ENCODE peak calls at places on chromosomes 5 and 9, in ten cellular contexts. W is IMR-90, V is tibial nerve, Y is Peyer's patch, J is spleen, H is lower leg skin, T is heart left ventricle, M is A549, A is stomach, X is prostate gland. B is an unnamed sample.

GRCh38 chr5:143031781-143032724 is 261.9 kb downstream of the ARHGAP26 start:
- DNase-seq in Y (no peak), M (no peak), W (no peak), A (no peak), V (no peak), J (no peak), T (no peak), H (no peak), X (no peak), B (no peak)

GRCh38 chr9:114731701-114732100 is 49.7 kb upstream of the TEX48 start:
- DNase-seq in T (no peak), Y (peak), J (no peak), W (no peak), A (no peak), X (no peak), H (no peak), M (peak), V (no peak), B (no peak)

GRCh38 chr9:8384126-8384525 is 584.5 kb upstream of the DMAC1 start:
- DNase-seq in V (no peak), T (no peak), X (no peak), A (no peak), M (no peak), W (no peak), H (no peak), J (no peak), Y (no peak), B (no peak)

GRCh38 chr5:163079618-163080017 is 357.8 kb upstream of the CCNG1 start:
- DNase-seq in Y (no peak), M (peak), X (no peak), V (no peak), A (no peak), H (no peak), T (no peak), W (no peak), J (no peak), B (no peak)

GRCh38 chr5:53456366-53456765 is 24.1 kb upstream of the FST start:
- DNase-seq in J (no peak), H (no peak), T (no peak), W (no peak), M (no peak), A (no peak), Y (no peak), X (no peak), V (no peak), B (no peak)

GRCh38 chr5:38596997-38597396 is 40.6 kb upstream of the LIFR start:
- DNase-seq in Y (no peak), M (no peak), W (no peak), J (no peak), H (no peak), A (no peak), X (no peak), T (no peak), V (no peak), B (no peak)

GRCh38 chr9:92525306-92525705 is 10.5 kb downstream of the ECM2 start:
- DNase-seq in J (no peak), X (no peak), A (no peak), Y (no peak), T (no peak), V (no peak), W (peak), H (no peak), M (no peak), B (no peak)

GRCh38 chr5:53350991-53351770 is 129.2 kb upstream of the FST start:
- DNase-seq in V (no peak), M (peak), H (no peak), W (peak), J (no peak), T (no peak), X (no peak), Y (no peak), A (no peak), B (no peak)

GRCh38 chr9:110455860-110456259 is 118.2 kb upstream of the TXNDC8 start:
- DNase-seq in H (no peak), J (no peak), V (no peak), Y (no peak), X (no peak), T (no peak), M (no peak), A (no peak), W (no peak), B (no peak)

GRCh38 chr9:23587433-23587832 is 238.6 kb downstream of the ELAVL2 start:
- DNase-seq in H (peak), W (no peak), J (no peak), Y (no peak), X (peak), M (no peak), T (peak), V (no peak), A (peak), B (peak)

GRCh38 chr5:137609122-137609521 is 110.0 kb upstream of the SPOCK1 start:
- DNase-seq in J (no peak), A (no peak), X (no peak), Y (no peak), H (no peak), W (peak), T (no peak), M (no peak), V (no peak), B (no peak)

GRCh38 chr5:147101654-147102053 is 133.2 kb upstream of the STK32A start:
- DNase-seq in H (no peak), J (no peak), A (no peak), Y (no peak), X (no peak), M (no peak), T (no peak), V (no peak), W (no peak), B (no peak)

GRCh38 chr9:125544474-125544873 is 162.5 kb downstream of the MAPKAP1 start:
- DNase-seq in V (no peak), Y (no peak), X (no peak), J (no peak), T (no peak), W (no peak), A (no peak), H (no peak), M (no peak), B (no peak)

GRCh38 chr9:89919171-89919681 is 314.4 kb downstream of the GADD45G start:
- DNase-seq in W (no peak), H (no peak), V (no peak), X (no peak), A (peak), J (no peak), Y (peak), M (peak), T (peak), B (no peak)

GRCh38 chr9:94005272-94005901 is 50.2 kb upstream of the BARX1 start:
- DNase-seq in V (no peak), J (no peak), T (no peak), M (no peak), W (peak), H (no peak), X (no peak), A (peak), Y (no peak), B (no peak)

GRCh38 chr9:89359018-89359417 is 40.7 kb downstream of the SECISBP2 start:
- DNase-seq in H (no peak), J (no peak), X (no peak), M (no peak), T (no peak), Y (no peak), V (no peak), A (no peak), W (no peak), B (no peak)

GRCh38 chr9:78298046-78298511 is 1.2 kb downstream of the PSAT1 start:
- DNase-seq in J (no peak), W (no peak), Y (no peak), X (no peak), A (no peak), M (no peak), V (no peak), H (no peak), T (no peak), B (no peak)

GRCh38 chr5:143396353-143396940 is 7.0 kb downstream of the NR3C1 start:
- DNase-seq in W (no peak), A (no peak), Y (no peak), M (no peak), X (no peak), H (no peak), V (no peak), T (no peak), J (no peak), B (no peak)

GRCh38 chr9:21434202-21435014 is 5.8 kb upstream of the IFNA1 start:
- DNase-seq in X (no peak), Y (peak), M (peak), T (no peak), H (no peak), A (peak), J (no peak), W (peak), V (no peak), B (no peak)

GRCh38 chr5:3342271-3343100 is 253.1 kb upstream of the IRX1 start:
- DNase-seq in W (no peak), H (no peak), X (no peak), M (no peak), V (no peak), J (peak), T (no peak), Y (peak), A (no peak), B (no peak)

GRCh38 chr5:142253938-142254895 is 70.6 kb downstream of the SPRY4 start:
- DNase-seq in M (no peak), A (no peak), T (no peak), H (no peak), J (no peak), Y (no peak), V (no peak), X (no peak), W (peak), B (no peak)

GRCh38 chr9:82601272-82601835 is 461.6 kb downstream of the RASEF start:
- DNase-seq in V (no peak), M (no peak), W (peak), H (no peak), T (no peak), J (no peak), Y (no peak), X (no peak), A (no peak), B (no peak)

GRCh38 chr5:91266184-91266705 is 116.9 kb downstream of the ARRDC3 start:
- DNase-seq in J (no peak), T (no peak), V (no peak), M (peak), X (no peak), A (no peak), W (peak), H (no peak), Y (no peak), B (no peak)

GRCh38 chr9:135464181-135464580 is 15.4 kb upstream of the PPP1R26 start:
- DNase-seq in X (no peak), J (no peak), Y (no peak), T (no peak), H (no peak), M (no peak), W (no peak), A (no peak), V (no peak), B (no peak)

GRCh38 chr9:137484551-137485315 is 25.6 kb upstream of the NSMF start:
- DNase-seq in T (no peak), H (no peak), V (no peak), X (no peak), Y (no peak), W (no peak), J (peak), M (no peak), A (no peak), B (peak)

GRCh38 chr9:21432640-21433425 is 7.4 kb upstream of the IFNA1 start:
- DNase-seq in T (no peak), A (no peak), W (no peak), Y (no peak), X (no peak), J (no peak), H (no peak), V (no peak), M (no peak), B (no peak)

GRCh38 chr5:146646441-146646840 is 130.5 kb upstream of the GPR151 start:
- DNase-seq in H (no peak), X (no peak), A (no peak), J (no peak), T (no peak), Y (no peak), M (no peak), W (no peak), V (no peak), B (no peak)

GRCh38 chr9:109549386-109549785 is 51.3 kb upstream of the PTPN3 start:
- DNase-seq in T (no peak), V (no peak), J (no peak), Y (no peak), H (no peak), A (no peak), W (no peak), M (no peak), X (no peak), B (no peak)

GRCh38 chr5:56426658-56427057 is 193.5 kb upstream of the ANKRD55 start:
- DNase-seq in A (no peak), H (no peak), V (no peak), M (no peak), J (no peak), T (no peak), Y (no peak), W (no peak), X (no peak), B (no peak)

GRCh38 chr5:125470503-125470902 is 724.1 kb upstream of the ZNF608 start:
- DNase-seq in J (no peak), M (no peak), V (no peak), T (no peak), X (no peak), A (no peak), H (no peak), W (no peak), Y (no peak), B (no peak)

GRCh38 chr9:33112099-33112498 is 35.6 kb upstream of the SMU1 start:
- DNase-seq in Y (no peak), J (no peak), H (no peak), W (no peak), A (no peak), M (no peak), V (no peak), X (no peak), T (no peak), B (no peak)

GRCh38 chr9:72733896-72734295 is 212.5 kb downstream of the TMC1 start:
- DNase-seq in A (no peak), M (no peak), V (no peak), W (no peak), H (no peak), T (no peak), J (no peak), Y (no peak), X (no peak), B (no peak)

GRCh38 chr9:89425024-89425805 is 72.7 kb downstream of the SEMA4D start:
- DNase-seq in Y (no peak), X (no peak), M (no peak), W (peak), J (peak), A (no peak), V (no peak), T (no peak), H (no peak), B (no peak)

GRCh38 chr9:96062854-96063253 is 187.4 kb downstream of the ERCC6L2 start:
- DNase-seq in T (no peak), M (no peak), Y (no peak), H (no peak), V (no peak), J (no peak), A (no peak), W (no peak), X (no peak), B (no peak)

GRCh38 chr5:172173771-172174170 is 14.3 kb downstream of the STK10 start:
- DNase-seq in J (peak), T (no peak), X (no peak), H (no peak), Y (no peak), W (peak), A (no peak), M (no peak), V (no peak), B (no peak)

GRCh38 chr9:123687246-123687721 is 242.6 kb downstream of the DENND1A start:
- DNase-seq in Y (no peak), H (no peak), A (peak), T (no peak), M (no peak), W (no peak), J (no peak), X (no peak), V (no peak), B (no peak)

GRCh38 chr9:27462434-27462833 is 61.7 kb upstream of the IFNK start:
- DNase-seq in Y (no peak), V (no peak), X (no peak), H (no peak), M (peak), A (no peak), J (no peak), T (no peak), W (no peak), B (no peak)

DNA sequence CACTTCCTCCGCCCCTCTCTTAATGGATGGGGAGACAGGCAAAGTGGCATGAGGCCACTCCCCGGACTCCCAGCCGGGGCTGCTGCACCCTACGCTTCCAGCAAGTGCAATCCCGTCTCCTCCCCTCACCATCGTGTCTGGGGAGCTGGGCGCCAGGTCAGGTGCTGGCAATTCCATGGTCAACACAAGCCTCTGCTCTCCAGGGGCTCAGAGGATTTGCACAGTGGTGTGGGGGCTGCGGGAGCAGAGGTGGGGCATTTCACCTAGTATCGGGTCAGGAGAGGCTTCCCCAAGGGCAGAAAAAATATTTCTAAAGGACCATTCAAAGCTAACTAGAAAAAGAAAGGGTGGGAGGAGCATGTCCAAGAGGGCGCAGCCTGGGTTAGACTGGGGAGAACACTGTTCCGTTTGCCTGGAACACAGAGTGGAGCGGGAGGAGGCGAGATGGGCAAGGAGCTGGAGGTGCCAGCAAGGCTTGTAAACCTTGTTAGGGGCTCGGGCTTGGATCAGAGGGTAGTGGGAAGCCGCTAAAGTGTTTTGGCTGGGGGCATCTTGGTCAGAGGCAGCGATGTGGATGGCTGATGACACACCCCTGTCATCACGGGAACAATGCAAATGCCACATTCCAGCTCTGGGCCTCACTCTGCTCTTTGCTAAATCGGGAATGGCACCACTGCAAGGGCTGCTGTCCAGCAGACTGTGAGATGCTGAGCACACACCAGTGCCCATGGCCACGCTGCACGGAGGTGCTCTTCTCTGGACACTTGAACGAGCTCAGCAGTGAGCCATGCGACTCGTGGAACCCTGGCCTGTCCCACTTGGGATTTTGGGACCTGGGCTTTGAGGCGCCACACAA is 191.7 kb downstream of the CDK5RAP2 start:
- DNase-seq in T (peak), M (no peak), H (no peak), V (no peak), J (no peak), Y (no peak), A (no peak), W (no peak), X (no peak), B (no peak)
- TF ChIP-seq POLR2A in T (no peak), M (no peak), H (no peak), V (no peak), J (no peak), Y (no peak), A (no peak), W (no peak), X (no peak), B (no peak)

GRCh38 chr5:1007221-1007680 is 1.4 kb upstream of the NKD2 start:
- DNase-seq in H (no peak), X (no peak), V (no peak), W (no peak), A (peak), T (no peak), Y (peak), M (no peak), J (peak), B (peak)

GRCh38 chr5:1010181-1010510 is 1.5 kb downstream of the NKD2 start:
- DNase-seq in J (peak), W (no peak), A (no peak), M (peak), X (no peak), H (no peak), T (peak), Y (peak), V (no peak), B (no peak)

GRCh38 chr5:1009359-1010180 is 968 bp downstream of the NKD2 start:
- DNase-seq in A (no peak), T (peak), X (no peak), Y (peak), M (no peak), H (no peak), J (peak), W (no peak), V (no peak), B (peak)

GRCh38 chr5:1007681-1008450 is 736 bp upstream of the NKD2 start:
- DNase-seq in V (peak), A (peak), T (peak), Y (peak), J (peak), H (no peak), M (no peak), X (no peak), W (no peak), B (peak)

DNA sequence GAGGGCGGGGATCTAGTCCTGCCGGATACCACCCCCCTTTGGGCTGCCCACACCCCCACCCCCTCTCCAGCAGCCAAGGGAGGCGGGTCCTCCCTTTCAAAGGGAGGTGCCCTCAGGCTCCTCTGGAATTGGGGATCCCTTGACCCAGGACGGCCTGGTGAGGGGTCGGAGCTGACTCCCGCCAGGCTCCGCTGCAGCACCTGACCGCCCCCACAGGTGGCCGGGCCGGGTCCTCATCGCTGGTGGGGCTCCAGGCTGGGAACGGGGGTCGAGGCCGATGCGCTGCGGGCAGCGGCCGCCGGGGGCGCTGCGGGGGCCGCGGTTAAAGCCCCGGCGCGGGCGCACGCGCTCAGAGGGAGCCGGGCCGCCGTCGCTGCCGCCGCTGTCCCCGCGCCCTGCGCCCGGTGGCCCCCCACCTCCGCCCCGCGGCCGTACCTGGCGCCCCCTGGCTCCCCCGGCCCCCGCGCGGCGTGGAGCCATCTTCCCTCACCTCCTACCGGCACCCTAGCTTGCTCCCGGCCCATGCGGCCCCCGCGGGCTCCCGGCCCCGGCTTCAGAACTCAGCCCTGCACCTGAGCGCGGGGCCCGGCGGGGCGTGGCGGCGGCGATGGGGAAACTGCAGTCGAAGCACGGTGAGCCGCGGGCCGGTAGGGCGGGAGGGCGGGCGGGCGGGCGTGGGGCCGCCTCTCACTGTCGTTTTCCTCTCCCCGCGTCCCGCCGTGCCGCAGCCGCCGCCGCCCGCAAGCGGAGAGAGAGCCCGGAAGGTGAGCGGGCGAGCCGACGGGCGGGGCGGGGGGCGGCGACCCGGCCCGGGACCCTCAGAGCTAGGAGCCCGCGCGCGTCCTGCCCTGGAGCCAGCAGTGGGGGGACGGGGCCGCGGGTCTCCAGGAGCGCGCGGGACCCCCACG is at the start of gene NKD2:
- DNase-seq in Y (peak), M (peak), V (peak), H (no peak), W (no peak), J (peak), T (peak), A (peak), X (no peak), B (peak)
- TF ChIP-seq CTCF in Y (peak), M (peak), V (peak), H (no peak), W (peak), J (no peak), T (peak), A (no peak), X (peak), B (peak)

GRCh38 chr5:55159763-55160492 is at the start of gene GPX8:
- DNase-seq in T (no peak), H (no peak), J (no peak), V (no peak), A (no peak), M (peak), Y (no peak), X (peak), W (peak), B (peak)
- TF ChIP-seq POLR2A in T (no peak), H (no peak), J (no peak), V (no peak), A (no peak), M (peak), Y (no peak), X (no peak), W (peak), B (no peak)

DNA sequence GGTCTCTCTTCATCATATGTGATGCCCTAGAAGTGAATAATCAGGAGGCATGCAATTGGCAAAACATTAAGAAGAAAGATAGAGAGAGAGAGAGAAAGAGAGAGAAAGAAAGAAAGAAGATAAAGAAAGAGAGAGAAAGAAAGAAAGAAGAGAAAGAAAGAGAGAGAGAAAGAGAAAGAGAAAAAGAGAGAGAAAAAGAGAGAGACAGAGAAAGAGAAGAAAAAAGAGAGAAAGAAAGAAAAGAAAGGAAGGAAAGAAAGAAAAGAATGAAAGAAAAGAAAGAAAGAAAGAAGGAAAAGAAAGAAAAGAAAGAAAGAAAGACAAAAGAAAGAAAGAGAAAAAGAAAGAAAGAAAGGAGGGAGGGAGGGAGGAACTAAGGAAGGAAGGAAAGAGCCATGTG is 318.9 kb downstream of the ICE1 start:
- DNase-seq in X (no peak), V (no peak), A (no peak), J (no peak), Y (no peak), H (no peak), T (no peak), W (no peak), M (no peak), B (no peak)
- TF ChIP-seq CTCF in X (no peak), V (no peak), A (no peak), J (no peak), Y (no peak), H (no peak), T (no peak), W (no peak), M (no peak), B (no peak)

B was measured in ovary.